ENCODE peak calls at places on chromosomes 1 and 21, in eight cellular contexts. One of them, this sample, is unnamed.

GRCh38 chr21:20999567-21000169 is 1.5 kb downstream of the NCAM2 start:
- DNase-seq in fibroblast of pulmonary artery: peak; percentile 71
- DNase-seq in MCF 10A: peak; percentile 48
- DNase-seq in stimulated activated CD8-positive, alpha-beta memory T cell treated with anti-CD3 and anti-CD28 coated beads, Interleukin-15, amount 100 ng/mL, for 24 hours: no peak
- DNase-seq in activated effector memory CD4-positive, alpha-beta T cell treated with Interleukin-2 at 50 U/mL for 16 hours: no peak
- DNase-seq in activated naive CD8-positive, alpha-beta T cell treated with anti-CD3 and anti-CD28 coated beads, Interleukin-2, amount 50 U/mL, for 24 hours: peak; percentile 13
- DNase-seq in GM04504: peak; percentile 10
- DNase-seq in T-cell: no peak
- DNase-seq in this sample: peak; percentile 40

GRCh38 chr1:153968000-153968363 is 280 bp downstream of the CREB3L4 start:
- DNase-seq in MCF 10A: no peak
- DNase-seq in fibroblast of pulmonary artery: no peak
- DNase-seq in T-cell: no peak
- DNase-seq in GM04504: no peak
- DNase-seq in activated naive CD8-positive, alpha-beta T cell treated with anti-CD3 and anti-CD28 coated beads, Interleukin-2, amount 50 U/mL, for 24 hours: no peak
- DNase-seq in stimulated activated CD8-positive, alpha-beta memory T cell treated with anti-CD3 and anti-CD28 coated beads, Interleukin-15, amount 100 ng/mL, for 24 hours: no peak
- DNase-seq in activated effector memory CD4-positive, alpha-beta T cell treated with Interleukin-2 at 50 U/mL for 16 hours: no peak
- DNase-seq in this sample: no peak

GRCh38 chr1:168752171-168752570 is 23.2 kb upstream of the DPT start:
- DNase-seq in activated effector memory CD4-positive, alpha-beta T cell treated with Interleukin-2 at 50 U/mL for 16 hours: no peak
- DNase-seq in stimulated activated CD8-positive, alpha-beta memory T cell treated with anti-CD3 and anti-CD28 coated beads, Interleukin-15, amount 100 ng/mL, for 24 hours: no peak
- DNase-seq in activated naive CD8-positive, alpha-beta T cell treated with anti-CD3 and anti-CD28 coated beads, Interleukin-2, amount 50 U/mL, for 24 hours: no peak
- DNase-seq in GM04504: no peak
- DNase-seq in fibroblast of pulmonary artery: peak; percentile 52
- DNase-seq in T-cell: no peak
- DNase-seq in MCF 10A: no peak
- DNase-seq in this sample: no peak

GRCh38 chr1:113677250-113678158 is 81.8 kb downstream of the PHTF1 start:
- DNase-seq in stimulated activated CD8-positive, alpha-beta memory T cell treated with anti-CD3 and anti-CD28 coated beads, Interleukin-15, amount 100 ng/mL, for 24 hours: no peak
- DNase-seq in GM04504: no peak
- DNase-seq in T-cell: no peak
- DNase-seq in MCF 10A: peak; percentile 52
- DNase-seq in activated effector memory CD4-positive, alpha-beta T cell treated with Interleukin-2 at 50 U/mL for 16 hours: no peak
- DNase-seq in activated naive CD8-positive, alpha-beta T cell treated with anti-CD3 and anti-CD28 coated beads, Interleukin-2, amount 50 U/mL, for 24 hours: no peak
- DNase-seq in fibroblast of pulmonary artery: peak; percentile 78
- DNase-seq in this sample: no peak

GRCh38 chr1:59409986-59410385 is 113.1 kb downstream of the FGGY start:
- DNase-seq in MCF 10A: no peak
- DNase-seq in activated naive CD8-positive, alpha-beta T cell treated with anti-CD3 and anti-CD28 coated beads, Interleukin-2, amount 50 U/mL, for 24 hours: no peak
- DNase-seq in stimulated activated CD8-positive, alpha-beta memory T cell treated with anti-CD3 and anti-CD28 coated beads, Interleukin-15, amount 100 ng/mL, for 24 hours: no peak
- DNase-seq in T-cell: no peak
- DNase-seq in fibroblast of pulmonary artery: no peak
- DNase-seq in GM04504: no peak
- DNase-seq in activated effector memory CD4-positive, alpha-beta T cell treated with Interleukin-2 at 50 U/mL for 16 hours: no peak
- DNase-seq in this sample: no peak

GRCh38 chr1:160309183-160309535 is 24.2 kb upstream of the PEX19 start:
- DNase-seq in MCF 10A: peak; percentile 54
- DNase-seq in GM04504: peak; percentile 10
- DNase-seq in T-cell: no peak
- DNase-seq in activated effector memory CD4-positive, alpha-beta T cell treated with Interleukin-2 at 50 U/mL for 16 hours: no peak
- DNase-seq in activated naive CD8-positive, alpha-beta T cell treated with anti-CD3 and anti-CD28 coated beads, Interleukin-2, amount 50 U/mL, for 24 hours: no peak
- DNase-seq in stimulated activated CD8-positive, alpha-beta memory T cell treated with anti-CD3 and anti-CD28 coated beads, Interleukin-15, amount 100 ng/mL, for 24 hours: no peak
- DNase-seq in fibroblast of pulmonary artery: peak; percentile 30
- DNase-seq in this sample: no peak

GRCh38 chr21:33945652-33946270 is 30.2 kb upstream of the ATP5PO start:
- DNase-seq in activated effector memory CD4-positive, alpha-beta T cell treated with Interleukin-2 at 50 U/mL for 16 hours: no peak
- DNase-seq in MCF 10A: peak; percentile 43
- DNase-seq in T-cell: no peak
- DNase-seq in GM04504: no peak
- DNase-seq in fibroblast of pulmonary artery: no peak
- DNase-seq in activated naive CD8-positive, alpha-beta T cell treated with anti-CD3 and anti-CD28 coated beads, Interleukin-2, amount 50 U/mL, for 24 hours: no peak
- DNase-seq in stimulated activated CD8-positive, alpha-beta memory T cell treated with anti-CD3 and anti-CD28 coated beads, Interleukin-15, amount 100 ng/mL, for 24 hours: no peak
- DNase-seq in this sample: no peak

GRCh38 chr1:195899762-195900352 is 708.4 kb downstream of the KCNT2 start:
- DNase-seq in activated effector memory CD4-positive, alpha-beta T cell treated with Interleukin-2 at 50 U/mL for 16 hours: no peak
- DNase-seq in MCF 10A: peak; percentile 79
- DNase-seq in GM04504: peak; percentile 17
- DNase-seq in stimulated activated CD8-positive, alpha-beta memory T cell treated with anti-CD3 and anti-CD28 coated beads, Interleukin-15, amount 100 ng/mL, for 24 hours: no peak
- DNase-seq in T-cell: no peak
- DNase-seq in fibroblast of pulmonary artery: peak; percentile 59
- DNase-seq in activated naive CD8-positive, alpha-beta T cell treated with anti-CD3 and anti-CD28 coated beads, Interleukin-2, amount 50 U/mL, for 24 hours: no peak
- DNase-seq in this sample: no peak

GRCh38 chr21:24861471-24861870 is 745.8 kb downstream of the MRPL39 start:
- DNase-seq in GM04504: no peak
- DNase-seq in fibroblast of pulmonary artery: no peak
- DNase-seq in activated effector memory CD4-positive, alpha-beta T cell treated with Interleukin-2 at 50 U/mL for 16 hours: no peak
- DNase-seq in stimulated activated CD8-positive, alpha-beta memory T cell treated with anti-CD3 and anti-CD28 coated beads, Interleukin-15, amount 100 ng/mL, for 24 hours: no peak
- DNase-seq in T-cell: no peak
- DNase-seq in MCF 10A: no peak
- DNase-seq in activated naive CD8-positive, alpha-beta T cell treated with anti-CD3 and anti-CD28 coated beads, Interleukin-2, amount 50 U/mL, for 24 hours: no peak
- DNase-seq in this sample: no peak

GRCh38 chr21:39137248-39138186 is 45.7 kb downstream of the PSMG1 start:
- DNase-seq in MCF 10A: peak; percentile 84
- DNase-seq in fibroblast of pulmonary artery: peak; percentile 54
- DNase-seq in GM04504: no peak
- DNase-seq in activated naive CD8-positive, alpha-beta T cell treated with anti-CD3 and anti-CD28 coated beads, Interleukin-2, amount 50 U/mL, for 24 hours: no peak
- DNase-seq in stimulated activated CD8-positive, alpha-beta memory T cell treated with anti-CD3 and anti-CD28 coated beads, Interleukin-15, amount 100 ng/mL, for 24 hours: no peak
- DNase-seq in T-cell: no peak
- DNase-seq in activated effector memory CD4-positive, alpha-beta T cell treated with Interleukin-2 at 50 U/mL for 16 hours: no peak
- DNase-seq in this sample: peak; percentile 36

GRCh38 chr1:239308701-239309333 is 77.6 kb upstream of the CHRM3 start:
- DNase-seq in activated naive CD8-positive, alpha-beta T cell treated with anti-CD3 and anti-CD28 coated beads, Interleukin-2, amount 50 U/mL, for 24 hours: peak; percentile 22
- DNase-seq in activated effector memory CD4-positive, alpha-beta T cell treated with Interleukin-2 at 50 U/mL for 16 hours: no peak
- DNase-seq in T-cell: peak; percentile 16
- DNase-seq in stimulated activated CD8-positive, alpha-beta memory T cell treated with anti-CD3 and anti-CD28 coated beads, Interleukin-15, amount 100 ng/mL, for 24 hours: no peak
- DNase-seq in MCF 10A: peak; percentile 51
- DNase-seq in fibroblast of pulmonary artery: no peak
- DNase-seq in GM04504: no peak
- DNase-seq in this sample: peak; percentile 44

GRCh38 chr1:72283204-72284083 is 1.1 kb upstream of the NEGR1 start:
- DNase-seq in T-cell: peak; percentile 42
- DNase-seq in MCF 10A: peak; percentile 68
- DNase-seq in activated effector memory CD4-positive, alpha-beta T cell treated with Interleukin-2 at 50 U/mL for 16 hours: no peak
- DNase-seq in GM04504: peak; percentile 55
- DNase-seq in fibroblast of pulmonary artery: peak; percentile 79
- DNase-seq in stimulated activated CD8-positive, alpha-beta memory T cell treated with anti-CD3 and anti-CD28 coated beads, Interleukin-15, amount 100 ng/mL, for 24 hours: no peak
- DNase-seq in activated naive CD8-positive, alpha-beta T cell treated with anti-CD3 and anti-CD28 coated beads, Interleukin-2, amount 50 U/mL, for 24 hours: peak; percentile 29
- DNase-seq in this sample: no peak

GRCh38 chr1:109161836-109162606 is 48.1 kb downstream of the ELAPOR1 start:
- DNase-seq in activated effector memory CD4-positive, alpha-beta T cell treated with Interleukin-2 at 50 U/mL for 16 hours: no peak
- DNase-seq in MCF 10A: peak; percentile 79
- DNase-seq in stimulated activated CD8-positive, alpha-beta memory T cell treated with anti-CD3 and anti-CD28 coated beads, Interleukin-15, amount 100 ng/mL, for 24 hours: no peak
- DNase-seq in T-cell: no peak
- DNase-seq in fibroblast of pulmonary artery: peak; percentile 88
- DNase-seq in activated naive CD8-positive, alpha-beta T cell treated with anti-CD3 and anti-CD28 coated beads, Interleukin-2, amount 50 U/mL, for 24 hours: peak; percentile 15
- DNase-seq in GM04504: peak; percentile 82
- DNase-seq in this sample: peak; percentile 83

GRCh38 chr1:220378571-220379302 is 106.5 kb upstream of the RAB3GAP2 start:
- DNase-seq in T-cell: no peak
- DNase-seq in activated effector memory CD4-positive, alpha-beta T cell treated with Interleukin-2 at 50 U/mL for 16 hours: no peak
- DNase-seq in MCF 10A: no peak
- DNase-seq in GM04504: no peak
- DNase-seq in fibroblast of pulmonary artery: no peak
- DNase-seq in activated naive CD8-positive, alpha-beta T cell treated with anti-CD3 and anti-CD28 coated beads, Interleukin-2, amount 50 U/mL, for 24 hours: no peak
- DNase-seq in stimulated activated CD8-positive, alpha-beta memory T cell treated with anti-CD3 and anti-CD28 coated beads, Interleukin-15, amount 100 ng/mL, for 24 hours: no peak
- DNase-seq in this sample: no peak

GRCh38 chr1:159239551-159240220 is 35.0 kb downstream of the ACKR1 start:
- DNase-seq in T-cell: no peak
- DNase-seq in GM04504: no peak
- DNase-seq in stimulated activated CD8-positive, alpha-beta memory T cell treated with anti-CD3 and anti-CD28 coated beads, Interleukin-15, amount 100 ng/mL, for 24 hours: no peak
- DNase-seq in MCF 10A: peak; percentile 42
- DNase-seq in fibroblast of pulmonary artery: no peak
- DNase-seq in activated naive CD8-positive, alpha-beta T cell treated with anti-CD3 and anti-CD28 coated beads, Interleukin-2, amount 50 U/mL, for 24 hours: no peak
- DNase-seq in activated effector memory CD4-positive, alpha-beta T cell treated with Interleukin-2 at 50 U/mL for 16 hours: no peak
- DNase-seq in this sample: no peak

GRCh38 chr1:203612932-203613682 is 13.5 kb upstream of the ATP2B4 start:
- DNase-seq in activated effector memory CD4-positive, alpha-beta T cell treated with Interleukin-2 at 50 U/mL for 16 hours: no peak
- DNase-seq in stimulated activated CD8-positive, alpha-beta memory T cell treated with anti-CD3 and anti-CD28 coated beads, Interleukin-15, amount 100 ng/mL, for 24 hours: no peak
- DNase-seq in MCF 10A: no peak
- DNase-seq in activated naive CD8-positive, alpha-beta T cell treated with anti-CD3 and anti-CD28 coated beads, Interleukin-2, amount 50 U/mL, for 24 hours: no peak
- DNase-seq in T-cell: no peak
- DNase-seq in GM04504: no peak
- DNase-seq in fibroblast of pulmonary artery: no peak
- DNase-seq in this sample: peak; percentile 65

GRCh38 chr1:119136401-119136800 is 4.1 kb downstream of the WARS2 start:
- DNase-seq in stimulated activated CD8-positive, alpha-beta memory T cell treated with anti-CD3 and anti-CD28 coated beads, Interleukin-15, amount 100 ng/mL, for 24 hours: no peak
- DNase-seq in T-cell: no peak
- DNase-seq in activated effector memory CD4-positive, alpha-beta T cell treated with Interleukin-2 at 50 U/mL for 16 hours: no peak
- DNase-seq in fibroblast of pulmonary artery: peak; percentile 58
- DNase-seq in MCF 10A: peak; percentile 35
- DNase-seq in GM04504: no peak
- DNase-seq in activated naive CD8-positive, alpha-beta T cell treated with anti-CD3 and anti-CD28 coated beads, Interleukin-2, amount 50 U/mL, for 24 hours: no peak
- DNase-seq in this sample: no peak

GRCh38 chr1:151238467-151238739 is 16.1 kb upstream of the PSMD4 start:
- DNase-seq in fibroblast of pulmonary artery: peak; percentile 67
- DNase-seq in T-cell: no peak
- DNase-seq in activated naive CD8-positive, alpha-beta T cell treated with anti-CD3 and anti-CD28 coated beads, Interleukin-2, amount 50 U/mL, for 24 hours: no peak
- DNase-seq in GM04504: peak; percentile 82
- DNase-seq in MCF 10A: peak; percentile 68
- DNase-seq in stimulated activated CD8-positive, alpha-beta memory T cell treated with anti-CD3 and anti-CD28 coated beads, Interleukin-15, amount 100 ng/mL, for 24 hours: no peak
- DNase-seq in activated effector memory CD4-positive, alpha-beta T cell treated with Interleukin-2 at 50 U/mL for 16 hours: no peak
- DNase-seq in this sample: no peak

GRCh38 chr1:24769656-24770651 is 24.7 kb downstream of the CLIC4 start:
- DNase-seq in T-cell: no peak
- DNase-seq in GM04504: peak; percentile 83
- DNase-seq in activated effector memory CD4-positive, alpha-beta T cell treated with Interleukin-2 at 50 U/mL for 16 hours: no peak
- DNase-seq in activated naive CD8-positive, alpha-beta T cell treated with anti-CD3 and anti-CD28 coated beads, Interleukin-2, amount 50 U/mL, for 24 hours: no peak
- DNase-seq in fibroblast of pulmonary artery: peak; percentile 98
- DNase-seq in MCF 10A: peak; percentile 73
- DNase-seq in stimulated activated CD8-positive, alpha-beta memory T cell treated with anti-CD3 and anti-CD28 coated beads, Interleukin-15, amount 100 ng/mL, for 24 hours: no peak
- DNase-seq in this sample: no peak

GRCh38 chr21:36170823-36171222 is 14.2 kb downstream of the DOP1B start:
- DNase-seq in T-cell: no peak
- DNase-seq in GM04504: no peak
- DNase-seq in fibroblast of pulmonary artery: no peak
- DNase-seq in MCF 10A: no peak
- DNase-seq in activated naive CD8-positive, alpha-beta T cell treated with anti-CD3 and anti-CD28 coated beads, Interleukin-2, amount 50 U/mL, for 24 hours: no peak
- DNase-seq in activated effector memory CD4-positive, alpha-beta T cell treated with Interleukin-2 at 50 U/mL for 16 hours: no peak
- DNase-seq in stimulated activated CD8-positive, alpha-beta memory T cell treated with anti-CD3 and anti-CD28 coated beads, Interleukin-15, amount 100 ng/mL, for 24 hours: no peak
- DNase-seq in this sample: no peak

GRCh38 chr1:100325415-100326324 is 26.6 kb upstream of the CDC14A start:
- DNase-seq in MCF 10A: no peak
- DNase-seq in stimulated activated CD8-positive, alpha-beta memory T cell treated with anti-CD3 and anti-CD28 coated beads, Interleukin-15, amount 100 ng/mL, for 24 hours: no peak
- DNase-seq in GM04504: no peak
- DNase-seq in fibroblast of pulmonary artery: no peak
- DNase-seq in activated effector memory CD4-positive, alpha-beta T cell treated with Interleukin-2 at 50 U/mL for 16 hours: no peak
- DNase-seq in T-cell: no peak
- DNase-seq in activated naive CD8-positive, alpha-beta T cell treated with anti-CD3 and anti-CD28 coated beads, Interleukin-2, amount 50 U/mL, for 24 hours: no peak
- DNase-seq in this sample: no peak

GRCh38 chr1:63836830-63837229 is 63.0 kb downstream of the ROR1 start:
- DNase-seq in activated effector memory CD4-positive, alpha-beta T cell treated with Interleukin-2 at 50 U/mL for 16 hours: no peak
- DNase-seq in GM04504: no peak
- DNase-seq in fibroblast of pulmonary artery: no peak
- DNase-seq in activated naive CD8-positive, alpha-beta T cell treated with anti-CD3 and anti-CD28 coated beads, Interleukin-2, amount 50 U/mL, for 24 hours: no peak
- DNase-seq in stimulated activated CD8-positive, alpha-beta memory T cell treated with anti-CD3 and anti-CD28 coated beads, Interleukin-15, amount 100 ng/mL, for 24 hours: no peak
- DNase-seq in T-cell: no peak
- DNase-seq in MCF 10A: no peak
- DNase-seq in this sample: no peak

GRCh38 chr1:7975212-7975865 is 13.8 kb downstream of the PARK7 start:
- DNase-seq in MCF 10A: peak; percentile 87
- DNase-seq in activated effector memory CD4-positive, alpha-beta T cell treated with Interleukin-2 at 50 U/mL for 16 hours: no peak
- DNase-seq in stimulated activated CD8-positive, alpha-beta memory T cell treated with anti-CD3 and anti-CD28 coated beads, Interleukin-15, amount 100 ng/mL, for 24 hours: no peak
- DNase-seq in fibroblast of pulmonary artery: peak; percentile 85
- DNase-seq in GM04504: peak; percentile 37
- DNase-seq in activated naive CD8-positive, alpha-beta T cell treated with anti-CD3 and anti-CD28 coated beads, Interleukin-2, amount 50 U/mL, for 24 hours: peak; percentile 50
- DNase-seq in T-cell: peak; percentile 22
- DNase-seq in this sample: peak; percentile 52

GRCh38 chr21:44846485-44847260 is 26.8 kb downstream of the PTTG1IP start:
- DNase-seq in GM04504: peak; percentile 32
- DNase-seq in MCF 10A: no peak
- DNase-seq in activated effector memory CD4-positive, alpha-beta T cell treated with Interleukin-2 at 50 U/mL for 16 hours: no peak
- DNase-seq in stimulated activated CD8-positive, alpha-beta memory T cell treated with anti-CD3 and anti-CD28 coated beads, Interleukin-15, amount 100 ng/mL, for 24 hours: no peak
- DNase-seq in fibroblast of pulmonary artery: peak; percentile 35
- DNase-seq in T-cell: peak; percentile 60
- DNase-seq in activated naive CD8-positive, alpha-beta T cell treated with anti-CD3 and anti-CD28 coated beads, Interleukin-2, amount 50 U/mL, for 24 hours: peak; percentile 50
- DNase-seq in this sample: peak; percentile 52

GRCh38 chr1:29518183-29518835 is 282.0 kb downstream of the PTPRU start:
- DNase-seq in stimulated activated CD8-positive, alpha-beta memory T cell treated with anti-CD3 and anti-CD28 coated beads, Interleukin-15, amount 100 ng/mL, for 24 hours: no peak
- DNase-seq in T-cell: no peak
- DNase-seq in GM04504: no peak
- DNase-seq in fibroblast of pulmonary artery: no peak
- DNase-seq in activated effector memory CD4-positive, alpha-beta T cell treated with Interleukin-2 at 50 U/mL for 16 hours: no peak
- DNase-seq in MCF 10A: no peak
- DNase-seq in activated naive CD8-positive, alpha-beta T cell treated with anti-CD3 and anti-CD28 coated beads, Interleukin-2, amount 50 U/mL, for 24 hours: no peak
- DNase-seq in this sample: peak; percentile 37

GRCh38 chr1:156152628-156153027 is 757 bp upstream of the SEMA4A start:
- DNase-seq in GM04504: no peak
- DNase-seq in activated effector memory CD4-positive, alpha-beta T cell treated with Interleukin-2 at 50 U/mL for 16 hours: no peak
- DNase-seq in stimulated activated CD8-positive, alpha-beta memory T cell treated with anti-CD3 and anti-CD28 coated beads, Interleukin-15, amount 100 ng/mL, for 24 hours: no peak
- DNase-seq in fibroblast of pulmonary artery: no peak
- DNase-seq in MCF 10A: no peak
- DNase-seq in activated naive CD8-positive, alpha-beta T cell treated with anti-CD3 and anti-CD28 coated beads, Interleukin-2, amount 50 U/mL, for 24 hours: peak; percentile 46
- DNase-seq in T-cell: no peak
- DNase-seq in this sample: no peak

GRCh38 chr21:24045775-24046215 is 1561.5 kb downstream of the MRPL39 start:
- DNase-seq in activated naive CD8-positive, alpha-beta T cell treated with anti-CD3 and anti-CD28 coated beads, Interleukin-2, amount 50 U/mL, for 24 hours: peak; percentile 26
- DNase-seq in T-cell: no peak
- DNase-seq in GM04504: no peak
- DNase-seq in activated effector memory CD4-positive, alpha-beta T cell treated with Interleukin-2 at 50 U/mL for 16 hours: no peak
- DNase-seq in fibroblast of pulmonary artery: peak; percentile 99
- DNase-seq in stimulated activated CD8-positive, alpha-beta memory T cell treated with anti-CD3 and anti-CD28 coated beads, Interleukin-15, amount 100 ng/mL, for 24 hours: no peak
- DNase-seq in MCF 10A: peak; percentile 94
- DNase-seq in this sample: no peak

This sample was measured in activated CD8-positive, alpha-beta memory T cell treated with anti-CD3 and anti-CD28 coated beads, Interleukin-2, amount 10 ng/mL, durations not matched to agents 7 days and 5 days.